ENCODE peak calls at places on chromosomes 2 and 18, in five cellular contexts. S is NB4, Y is astrocyte of the spinal cord, A is fibroblast of lung, X is OCI-LY7. L is an unnamed sample.

GRCh38 chr18:6022089-6022444 is 126.7 kb upstream of the TMEM200C start:
- DNase-seq in S (peak), Y (peak), A (peak), X (no peak), L (peak)

GRCh38 chr2:42886921-42887320 is 94.5 kb upstream of the HAAO start:
- DNase-seq in S (no peak), Y (peak), A (peak), X (no peak), L (no peak)

GRCh38 chr18:32753656-32754221 is 19.1 kb downstream of the KLHL14 start:
- DNase-seq in S (no peak), Y (no peak), A (no peak), X (no peak), L (no peak)

GRCh38 chr2:73307720-73308119 is 14.4 kb upstream of the EGR4 start:
- DNase-seq in S (no peak), Y (no peak), A (no peak), X (no peak), L (no peak)

GRCh38 chr2:134774786-134775641 is 56.2 kb upstream of the TMEM163 start:
- DNase-seq in S (no peak), Y (no peak), A (no peak), X (no peak), L (no peak)

GRCh38 chr2:121947681-121948080 is 192.2 kb downstream of the TSN start:
- DNase-seq in S (peak), Y (no peak), A (no peak), X (no peak), L (no peak)

GRCh38 chr18:8367217-8367988 is 241.8 kb upstream of the RAB12 start:
- DNase-seq in S (peak), Y (peak), A (peak), X (no peak), L (no peak)

GRCh38 chr2:42046819-42047487 is 868 bp upstream of the PKDCC start:
- DNase-seq in S (peak), Y (no peak), A (peak), X (no peak), L (no peak)

GRCh38 chr18:49853436-49853835 is 40.1 kb upstream of the ACAA2 start:
- DNase-seq in S (no peak), Y (no peak), A (no peak), X (no peak), L (no peak)

GRCh38 chr2:69764286-69765058 is 22.5 kb downstream of the ANXA4 start:
- DNase-seq in S (no peak), Y (peak), A (peak), X (no peak), L (no peak)

GRCh38 chr18:45137089-45137423 is 456.4 kb downstream of the SETBP1 start:
- DNase-seq in S (no peak), Y (no peak), A (no peak), X (no peak), L (no peak)

GRCh38 chr18:25457636-25458035 is 105.7 kb upstream of the ZNF521 start:
- DNase-seq in S (no peak), Y (no peak), A (peak), X (no peak), L (no peak)

GRCh38 chr2:239671916-239672849 is 271.4 kb upstream of the HDAC4 start:
- DNase-seq in S (no peak), Y (no peak), A (no peak), X (no peak), L (no peak)

GRCh38 chr2:80489718-80490117 is 185.2 kb upstream of the LRRTM1 start:
- DNase-seq in S (no peak), Y (peak), A (peak), X (no peak), L (no peak)

GRCh38 chr18:35905436-35905835 is 67.0 kb upstream of the RMP24 start:
- DNase-seq in S (no peak), Y (no peak), A (no peak), X (no peak), L (no peak)

GRCh38 chr2:40317047-40317446 is 134.8 kb downstream of the SLC8A1 start:
- DNase-seq in S (no peak), Y (peak), A (peak), X (no peak), L (no peak)

GRCh38 chr2:176637497-176638166 is 368.4 kb downstream of the MTX2 start:
- DNase-seq in S (no peak), Y (peak), A (peak), X (no peak), L (no peak)

GRCh38 chr18:24964213-24964612 is 387.8 kb downstream of the ZNF521 start:
- DNase-seq in S (peak), Y (no peak), A (no peak), X (peak), L (no peak)

GRCh38 chr2:70181363-70181956 is 9.4 kb downstream of the C2orf42 start:
- DNase-seq in S (peak), Y (no peak), A (no peak), X (peak), L (no peak)

GRCh38 chr2:230019742-230020141 is 49.0 kb downstream of the SLC16A14 start:
- DNase-seq in S (no peak), Y (no peak), A (no peak), X (no peak), L (no peak)

GRCh38 chr18:45565280-45565970 is 49.9 kb upstream of the SLC14A2 start:
- DNase-seq in S (no peak), Y (no peak), A (no peak), X (no peak), L (no peak)

GRCh38 chr2:65436825-65437221 is 4.4 kb upstream of the SPRED2 start:
- DNase-seq in S (peak), Y (no peak), A (no peak), X (peak), L (no peak)

GRCh38 chr18:59900222-59901128 is 679 bp downstream of the PMAIP1 start:
- DNase-seq in S (peak), Y (peak), A (peak), X (peak), L (no peak)

GRCh38 chr2:20647764-20648164 is 3.1 kb downstream of the HS1BP3 start:
- DNase-seq in S (no peak), Y (no peak), A (no peak), X (no peak), L (no peak)

GRCh38 chr2:56185101-56185581 is 1.4 kb downstream of the CCDC85A start:
- DNase-seq in S (no peak), Y (no peak), A (no peak), X (no peak), L (no peak)

GRCh38 chr2:114688241-114688640 is 245.8 kb downstream of the DPP10 start:
- DNase-seq in S (no peak), Y (no peak), A (no peak), X (no peak), L (no peak)

GRCh38 chr2:55327470-55328230 is 58.6 kb upstream of the MTIF2 start:
- DNase-seq in S (no peak), Y (no peak), A (no peak), X (no peak), L (no peak)

GRCh38 chr2:641501-642430 is 35.4 kb downstream of the TMEM18 start:
- DNase-seq in S (no peak), Y (no peak), A (no peak), X (no peak), L (no peak)

GRCh38 chr18:51235011-51235789 is 37.7 kb upstream of the MEX3C start:
- DNase-seq in S (peak), Y (peak), A (peak), X (no peak), L (no peak)

GRCh38 chr18:9233771-9234440 is 97.3 kb downstream of the ANKRD12 start:
- DNase-seq in S (no peak), Y (no peak), A (no peak), X (no peak), L (no peak)

GRCh38 chr2:241036964-241037421 is 38.6 kb downstream of the SNED1 start:
- DNase-seq in S (no peak), Y (no peak), A (no peak), X (no peak), L (no peak)

GRCh38 chr2:68889500-68889899 is 18.3 kb upstream of the BMP10 start:
- DNase-seq in S (no peak), Y (no peak), A (peak), X (no peak), L (no peak)

GRCh38 chr18:37332764-37333420 is 232.7 kb downstream of the CELF4 start:
- DNase-seq in S (no peak), Y (no peak), A (no peak), X (no peak), L (no peak)
- TF ChIP-seq CTCF in S (no peak), Y (no peak), A (no peak), X (no peak), L (no peak)

DNA sequence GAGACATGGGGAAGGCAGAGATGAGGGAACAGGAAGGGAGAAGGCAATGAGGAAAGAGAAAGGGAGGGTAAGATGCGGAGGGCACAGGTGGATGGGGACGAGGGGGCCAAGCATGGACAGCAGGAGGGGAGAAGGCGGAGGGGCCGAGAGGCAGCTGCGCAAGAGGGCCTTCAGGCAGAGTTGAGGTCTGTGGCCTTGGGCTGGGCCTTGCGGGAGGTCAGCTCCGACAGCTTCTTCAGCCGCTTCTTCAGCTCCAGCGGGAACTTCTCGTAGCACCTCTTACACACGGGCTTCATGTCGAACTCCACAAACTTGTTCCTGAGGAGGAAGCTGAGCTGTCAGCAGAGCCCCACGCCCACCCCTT is 6.9 kb upstream of the GPR17 start:
- DNase-seq in S (no peak), Y (no peak), A (no peak), X (no peak), L (no peak)
- H3K4me3 ChIP-seq in S (no peak), Y (no peak), A (no peak), X (no peak), L (no peak)

GRCh38 chr2:130288467-130289403 is 54.0 kb upstream of the IMP4 start:
- DNase-seq in S (no peak), Y (no peak), A (no peak), X (no peak), L (no peak)
- TF ChIP-seq CTCF in S (no peak), Y (no peak), A (no peak), X (no peak), L (no peak)

DNA sequence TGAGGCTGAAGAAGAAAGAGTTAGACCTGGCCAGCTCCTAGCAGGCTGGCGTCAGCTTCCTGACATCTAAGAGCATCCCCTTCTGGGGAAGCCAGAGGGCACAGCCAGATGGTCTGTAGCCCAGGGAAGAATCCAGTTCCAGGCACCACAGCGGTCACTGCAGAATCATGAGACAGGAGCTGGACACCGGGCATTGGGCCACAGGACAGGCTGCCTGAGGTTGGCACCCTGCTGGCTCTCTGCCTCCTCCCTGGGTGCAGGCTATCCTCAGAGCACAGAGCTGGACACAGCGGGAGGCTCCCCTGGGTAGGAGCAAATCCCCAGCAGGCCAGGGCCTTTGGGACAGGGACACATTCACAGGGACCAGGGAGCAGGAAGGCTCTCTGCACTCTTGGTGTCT is 19.8 kb upstream of the ATOH8 start:
- DNase-seq in S (no peak), Y (no peak), A (no peak), X (no peak), L (no peak)
- H3K4me3 ChIP-seq in S (no peak), Y (no peak), A (no peak), X (no peak), L (no peak)

GRCh38 chr2:112584134-112584890 is at the start of gene CHCHD5:
- DNase-seq in S (peak), Y (peak), A (peak), X (peak), L (peak)
- TF ChIP-seq CTCF in S (no peak), Y (no peak), A (peak), X (no peak), L (no peak)

GRCh38 chr2:102064679-102065674 is 73.2 kb downstream of the IL1R2 start:
- DNase-seq in S (peak), Y (no peak), A (peak), X (no peak), L (no peak)
- H3K4me3 ChIP-seq in S (peak), Y (no peak), A (peak), X (no peak), L (peak)

GRCh38 chr2:13193900-13194299 is 477.2 kb downstream of the TRIB2 start:
- DNase-seq in S (peak), Y (peak), A (peak), X (peak), L (peak)
- TF ChIP-seq CTCF in S (peak), Y (peak), A (peak), X (peak), L (peak)

DNA sequence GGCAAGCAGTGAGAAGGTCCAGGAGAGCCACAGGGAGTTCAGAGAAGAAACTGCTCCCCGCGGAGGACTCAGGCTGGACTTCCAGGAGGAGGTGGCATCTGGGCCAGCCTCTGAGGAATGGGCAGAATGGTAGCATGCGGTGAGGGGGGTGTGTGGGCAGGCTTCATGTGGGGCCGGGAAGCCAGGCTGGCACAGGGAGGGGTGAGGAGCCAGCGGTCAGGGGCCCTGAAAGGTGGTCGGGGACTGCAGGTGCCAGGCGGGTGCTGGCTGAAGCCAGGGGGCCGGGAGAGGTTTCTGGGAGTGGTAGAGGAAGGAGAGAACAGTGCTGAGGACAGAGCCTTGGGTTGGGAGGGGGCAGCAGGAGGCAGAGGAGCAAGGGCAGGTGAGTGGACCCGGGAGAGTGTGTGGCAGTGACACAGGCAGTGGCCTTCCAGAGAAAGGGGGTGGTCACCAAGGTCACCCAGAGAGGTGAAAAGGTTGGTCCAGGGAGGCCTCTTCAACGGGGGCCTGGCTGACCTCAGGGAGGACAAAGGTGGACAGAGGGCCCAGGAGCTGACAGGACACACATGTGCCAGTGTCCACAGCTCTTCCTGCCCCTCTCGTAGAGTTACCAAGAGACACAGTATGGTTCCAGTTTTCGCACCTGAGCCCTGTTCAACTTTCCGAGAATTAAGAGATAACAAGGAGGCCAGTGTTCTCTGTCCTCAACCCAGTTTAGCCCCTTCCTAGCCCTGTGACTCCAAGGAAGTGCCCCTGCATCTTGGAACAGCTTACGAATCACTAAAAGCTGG is 101.2 kb upstream of the ASB18 start:
- DNase-seq in S (no peak), Y (no peak), A (no peak), X (no peak), L (no peak)
- H3K4me3 ChIP-seq in S (no peak), Y (no peak), A (no peak), X (no peak), L (no peak)

GRCh38 chr18:76992226-76993084 is 140.1 kb downstream of the MBP start:
- DNase-seq in S (no peak), Y (no peak), A (no peak), X (no peak), L (no peak)
- TF ChIP-seq CTCF in S (no peak), Y (no peak), A (no peak), X (no peak), L (no peak)

GRCh38 chr2:128321421-128321775 is 2.7 kb upstream of the HS6ST1 start:
- DNase-seq in S (peak), Y (no peak), A (no peak), X (no peak), L (no peak)
- H3K4me3 ChIP-seq in S (no peak), Y (no peak), A (no peak), X (no peak), L (no peak)

L was measured in astrocyte of the cerebellum.